ENCODE peak calls at places on chromosome 10, in nine cellular contexts. One of them, this sample, is unnamed.

GRCh38 chr10:68330852-68331454 is 911 bp upstream of the HNRNPH3 start:
- DNase-seq in activated naive CD4-positive, alpha-beta T cell: no peak
- DNase-seq in fibroblast of gingiva: peak; percentile 7
- DNase-seq in HL-60: peak; percentile 6
- DNase-seq in activated T-helper 9 cell treated with anti-CD3 and anti-CD28 coated beads, Interleukin-2, amount 50 U/mL, for 16 hours: peak; percentile 2
- DNase-seq in NCI-H1092 treated with DMSO at 0.1 percent for 48 hours: peak; percentile 83
- DNase-seq in occipital lobe: peak; percentile 50
- DNase-seq in NCI-H1048: no peak
- DNase-seq in GDM1: peak; percentile 56
- DNase-seq in this sample: peak; percentile 16

GRCh38 chr10:69446650-69447151 is 4.6 kb upstream of the TSPAN15 start:
- DNase-seq in NCI-H1048: no peak
- DNase-seq in activated naive CD4-positive, alpha-beta T cell: no peak
- DNase-seq in NCI-H1092 treated with DMSO at 0.1 percent for 48 hours: no peak
- DNase-seq in GDM1: no peak
- DNase-seq in activated T-helper 9 cell treated with anti-CD3 and anti-CD28 coated beads, Interleukin-2, amount 50 U/mL, for 16 hours: no peak
- DNase-seq in occipital lobe: no peak
- DNase-seq in HL-60: no peak
- DNase-seq in fibroblast of gingiva: peak; percentile 52
- DNase-seq in this sample: no peak

GRCh38 chr10:6716521-6716920 is 136.4 kb upstream of the PRKCQ start:
- DNase-seq in occipital lobe: no peak
- DNase-seq in HL-60: no peak
- DNase-seq in NCI-H1092 treated with DMSO at 0.1 percent for 48 hours: no peak
- DNase-seq in fibroblast of gingiva: peak; percentile 67
- DNase-seq in GDM1: no peak
- DNase-seq in activated naive CD4-positive, alpha-beta T cell: no peak
- DNase-seq in activated T-helper 9 cell treated with anti-CD3 and anti-CD28 coated beads, Interleukin-2, amount 50 U/mL, for 16 hours: no peak
- DNase-seq in NCI-H1048: no peak
- DNase-seq in this sample: no peak

GRCh38 chr10:123741146-123741545 is 75.0 kb downstream of the GPR26 start:
- DNase-seq in occipital lobe: no peak
- DNase-seq in fibroblast of gingiva: no peak
- DNase-seq in HL-60: no peak
- DNase-seq in GDM1: no peak
- DNase-seq in activated naive CD4-positive, alpha-beta T cell: no peak
- DNase-seq in NCI-H1092 treated with DMSO at 0.1 percent for 48 hours: no peak
- DNase-seq in activated T-helper 9 cell treated with anti-CD3 and anti-CD28 coated beads, Interleukin-2, amount 50 U/mL, for 16 hours: no peak
- DNase-seq in NCI-H1048: no peak
- DNase-seq in this sample: no peak

GRCh38 chr10:99537381-99538286 is 4.9 kb downstream of the NKX2-3 start:
- DNase-seq in occipital lobe: no peak
- DNase-seq in activated naive CD4-positive, alpha-beta T cell: no peak
- DNase-seq in HL-60: peak; percentile 53
- DNase-seq in GDM1: no peak
- DNase-seq in activated T-helper 9 cell treated with anti-CD3 and anti-CD28 coated beads, Interleukin-2, amount 50 U/mL, for 16 hours: no peak
- DNase-seq in NCI-H1048: no peak
- DNase-seq in NCI-H1092 treated with DMSO at 0.1 percent for 48 hours: no peak
- DNase-seq in fibroblast of gingiva: no peak
- DNase-seq in this sample: no peak

GRCh38 chr10:13944901-13945300 is 358.1 kb downstream of the PRPF18 start:
- DNase-seq in occipital lobe: no peak
- DNase-seq in HL-60: no peak
- DNase-seq in NCI-H1092 treated with DMSO at 0.1 percent for 48 hours: no peak
- DNase-seq in GDM1: no peak
- DNase-seq in fibroblast of gingiva: no peak
- DNase-seq in NCI-H1048: no peak
- DNase-seq in activated naive CD4-positive, alpha-beta T cell: no peak
- DNase-seq in activated T-helper 9 cell treated with anti-CD3 and anti-CD28 coated beads, Interleukin-2, amount 50 U/mL, for 16 hours: no peak
- DNase-seq in this sample: no peak

GRCh38 chr10:12622016-12622415 is 272.7 kb downstream of the CAMK1D start:
- DNase-seq in fibroblast of gingiva: no peak
- DNase-seq in NCI-H1092 treated with DMSO at 0.1 percent for 48 hours: no peak
- DNase-seq in activated T-helper 9 cell treated with anti-CD3 and anti-CD28 coated beads, Interleukin-2, amount 50 U/mL, for 16 hours: no peak
- DNase-seq in GDM1: no peak
- DNase-seq in HL-60: no peak
- DNase-seq in NCI-H1048: no peak
- DNase-seq in occipital lobe: no peak
- DNase-seq in activated naive CD4-positive, alpha-beta T cell: no peak
- DNase-seq in this sample: no peak

GRCh38 chr10:75108684-75109458 is 2.6 kb upstream of the SAMD8 start:
- DNase-seq in NCI-H1048: no peak
- DNase-seq in HL-60: no peak
- DNase-seq in occipital lobe: no peak
- DNase-seq in NCI-H1092 treated with DMSO at 0.1 percent for 48 hours: no peak
- DNase-seq in activated T-helper 9 cell treated with anti-CD3 and anti-CD28 coated beads, Interleukin-2, amount 50 U/mL, for 16 hours: no peak
- DNase-seq in fibroblast of gingiva: no peak
- DNase-seq in GDM1: no peak
- DNase-seq in activated naive CD4-positive, alpha-beta T cell: no peak
- DNase-seq in this sample: no peak

GRCh38 chr10:133163889-133164815 is 4.1 kb downstream of the KNDC1 start:
- DNase-seq in activated naive CD4-positive, alpha-beta T cell: no peak
- DNase-seq in NCI-H1092 treated with DMSO at 0.1 percent for 48 hours: no peak
- DNase-seq in fibroblast of gingiva: no peak
- DNase-seq in HL-60: no peak
- DNase-seq in activated T-helper 9 cell treated with anti-CD3 and anti-CD28 coated beads, Interleukin-2, amount 50 U/mL, for 16 hours: no peak
- DNase-seq in GDM1: no peak
- DNase-seq in NCI-H1048: no peak
- DNase-seq in occipital lobe: no peak
- DNase-seq in this sample: no peak

GRCh38 chr10:75776738-75777504 is 345.5 kb downstream of the LRMDA start:
- DNase-seq in activated naive CD4-positive, alpha-beta T cell: no peak
- DNase-seq in activated T-helper 9 cell treated with anti-CD3 and anti-CD28 coated beads, Interleukin-2, amount 50 U/mL, for 16 hours: no peak
- DNase-seq in HL-60: no peak
- DNase-seq in occipital lobe: no peak
- DNase-seq in fibroblast of gingiva: no peak
- DNase-seq in GDM1: no peak
- DNase-seq in NCI-H1048: no peak
- DNase-seq in NCI-H1092 treated with DMSO at 0.1 percent for 48 hours: peak; percentile 88
- DNase-seq in this sample: no peak

GRCh38 chr10:58436071-58436470 is 50.9 kb downstream of the TFAM start:
- DNase-seq in activated T-helper 9 cell treated with anti-CD3 and anti-CD28 coated beads, Interleukin-2, amount 50 U/mL, for 16 hours: no peak
- DNase-seq in NCI-H1048: no peak
- DNase-seq in activated naive CD4-positive, alpha-beta T cell: no peak
- DNase-seq in occipital lobe: no peak
- DNase-seq in GDM1: no peak
- DNase-seq in fibroblast of gingiva: no peak
- DNase-seq in NCI-H1092 treated with DMSO at 0.1 percent for 48 hours: no peak
- DNase-seq in HL-60: peak; percentile 9
- DNase-seq in this sample: no peak